ENCODE peak calls at places on chromosomes 13 and 19, in four cellular contexts. Z, B, U and N are unnamed samples.

GRCh38 chr19:5053661-5054060 is 84.7 kb downstream of the KDM4B start:
- DNase-seq in Z (no peak), B (no peak), U (no peak), N (no peak)

GRCh38 chr13:31223215-31223614 is 23.4 kb downstream of the B3GLCT start:
- DNase-seq in B (no peak), Z (no peak), U (no peak), N (no peak)

GRCh38 chr19:44764975-44765948 is 12.4 kb upstream of the CBLC start:
- DNase-seq in Z (no peak), U (peak), B (no peak), N (no peak)

GRCh38 chr13:98041081-98041820 is 87.8 kb downstream of the IPO5 start:
- DNase-seq in Z (peak), B (no peak), U (peak), N (no peak)

GRCh38 chr19:16640951-16641350 is 12.9 kb upstream of the MED26 start:
- DNase-seq in B (no peak), U (no peak), Z (no peak), N (no peak)

GRCh38 chr19:13839938-13840750 is 36.8 kb upstream of the NANOS3 start:
- DNase-seq in B (peak), Z (peak), U (peak), N (no peak)

GRCh38 chr13:41694902-41695301 is 237.6 kb downstream of the RGCC start:
- DNase-seq in U (peak), Z (peak), B (no peak), N (peak)

GRCh38 chr13:60370343-60370742 is 26.7 kb upstream of the TDRD3 start:
- DNase-seq in B (no peak), U (no peak), Z (no peak), N (no peak)

GRCh38 chr19:9865732-9866627 is 30.9 kb downstream of the PIN1 start:
- DNase-seq in U (no peak), B (peak), Z (no peak), N (no peak)

GRCh38 chr19:54692294-54692615 is 29.5 kb downstream of the LILRB4 start:
- DNase-seq in B (no peak), U (no peak), Z (no peak), N (no peak)

GRCh38 chr13:30021611-30022010 is 171.2 kb upstream of the UBL3 start:
- DNase-seq in U (peak), B (no peak), Z (no peak), N (no peak)

GRCh38 chr19:31223805-31224534 is 125.3 kb downstream of the TSHZ3 start:
- DNase-seq in Z (peak), U (peak), B (no peak), N (no peak)

GRCh38 chr13:67001363-67001762 is 228.8 kb downstream of the PCDH9 start:
- DNase-seq in B (no peak), Z (no peak), U (no peak), N (no peak)

GRCh38 chr13:112744306-112745021 is 54.6 kb downstream of the ATP11A start:
- DNase-seq in B (no peak), Z (peak), U (peak), N (no peak)

GRCh38 chr13:114017028-114017630 is 43.3 kb upstream of the C13orf46 start:
- DNase-seq in Z (peak), U (peak), B (no peak), N (no peak)

GRCh38 chr19:39813264-39813998 is 20.5 kb downstream of the DYRK1B start:
- DNase-seq in Z (no peak), U (no peak), B (no peak), N (no peak)

GRCh38 chr13:38980628-38981078 is 10.0 kb downstream of the STOML3 start:
- DNase-seq in Z (no peak), U (peak), B (no peak), N (no peak)

GRCh38 chr19:925912-926594 is at the start of gene ARID3A:
- DNase-seq in U (no peak), B (no peak), Z (peak), N (no peak)

GRCh38 chr19:1133471-1133929 is 29.7 kb downstream of the GPX4 start:
- DNase-seq in U (no peak), Z (peak), B (peak), N (no peak)

GRCh38 chr13:67128148-67128547 is 102.0 kb downstream of the PCDH9 start:
- DNase-seq in Z (no peak), B (no peak), U (no peak), N (no peak)

GRCh38 chr13:30821421-30821820 is 84.7 kb upstream of the MEDAG start:
- DNase-seq in B (no peak), U (no peak), Z (no peak), N (no peak)

GRCh38 chr13:41520016-41520698 is 62.8 kb downstream of the RGCC start:
- DNase-seq in Z (no peak), B (no peak), U (peak), N (no peak)

GRCh38 chr13:111344471-111345191 is 24.2 kb downstream of the TEX29 start:
- DNase-seq in Z (peak), B (no peak), U (peak), N (peak)

GRCh38 chr13:69243366-69243765 is 864.3 kb upstream of the ATXN8OS start:
- DNase-seq in Z (no peak), U (no peak), B (no peak), N (no peak)

GRCh38 chr13:74839656-74840055 is 642.3 kb downstream of the TBC1D4 start:
- DNase-seq in B (no peak), Z (peak), U (peak), N (no peak)